ENCODE peak calls at places on chromosomes 11 and 22, in five cellular contexts. K is A549, L is esophagus muscularis mucosa, D is stomach, Z is suprapubic skin. A is an unnamed sample.

GRCh38 chr11:112016088-112016764 is 9.0 kb upstream of the DLAT start:
- DNase-seq in K (no peak), L (no peak), D (no peak), Z (no peak), A (no peak)

GRCh38 chr11:18721576-18722292 is 4.3 kb downstream of the IGSF22 start:
- DNase-seq in K (peak), Z (no peak), D (peak), L (peak), A (no peak)

GRCh38 chr22:41512421-41513194 is 31.7 kb downstream of the POLR3H start:
- DNase-seq in D (no peak), K (peak), Z (no peak), L (no peak), A (no peak)

GRCh38 chr22:22098457-22099193 is 116.0 kb upstream of the TOP3B start:
- DNase-seq in Z (no peak), D (no peak), L (peak), K (no peak), A (no peak)

GRCh38 chr11:17463795-17464194 is 12.8 kb downstream of the ABCC8 start:
- DNase-seq in L (no peak), D (no peak), K (no peak), Z (no peak), A (no peak)

GRCh38 chr22:21761086-21761485 is 25.5 kb upstream of the YPEL1 start:
- DNase-seq in Z (no peak), K (no peak), D (no peak), L (no peak), A (no peak)

GRCh38 chr11:63763506-63764200 is 4.9 kb downstream of the ZFTA start:
- DNase-seq in Z (no peak), L (no peak), D (no peak), K (no peak), A (peak)

GRCh38 chr11:126476977-126477376 is 121.5 kb downstream of the ST3GAL4 start:
- DNase-seq in D (no peak), K (no peak), L (no peak), Z (no peak), A (no peak)

GRCh38 chr11:116168459-116168787 is 604.4 kb downstream of the BUD13 start:
- DNase-seq in L (peak), D (no peak), Z (no peak), K (no peak), A (no peak)

GRCh38 chr11:100404907-100405306 is 282.2 kb upstream of the ARHGAP42 start:
- DNase-seq in K (no peak), Z (no peak), D (no peak), L (no peak), A (no peak)

GRCh38 chr11:130499828-130500227 is 51.4 kb downstream of the ADAMTS15 start:
- DNase-seq in Z (no peak), K (no peak), D (no peak), L (no peak), A (no peak)

GRCh38 chr11:65330544-65330943 is 3.1 kb upstream of the DPF2 start:
- DNase-seq in D (no peak), L (no peak), K (no peak), Z (no peak), A (no peak)

GRCh38 chr11:111631034-111631665 is 28.9 kb downstream of the SIK2 start:
- DNase-seq in D (no peak), K (no peak), L (no peak), Z (no peak), A (no peak)

GRCh38 chr11:15446929-15447328 is 332.2 kb downstream of the INSC start:
- DNase-seq in L (no peak), K (no peak), D (no peak), Z (no peak), A (no peak)
- TF ChIP-seq EP300 in L (no peak), K (no peak), D (no peak), Z (no peak), A (no peak)

DNA sequence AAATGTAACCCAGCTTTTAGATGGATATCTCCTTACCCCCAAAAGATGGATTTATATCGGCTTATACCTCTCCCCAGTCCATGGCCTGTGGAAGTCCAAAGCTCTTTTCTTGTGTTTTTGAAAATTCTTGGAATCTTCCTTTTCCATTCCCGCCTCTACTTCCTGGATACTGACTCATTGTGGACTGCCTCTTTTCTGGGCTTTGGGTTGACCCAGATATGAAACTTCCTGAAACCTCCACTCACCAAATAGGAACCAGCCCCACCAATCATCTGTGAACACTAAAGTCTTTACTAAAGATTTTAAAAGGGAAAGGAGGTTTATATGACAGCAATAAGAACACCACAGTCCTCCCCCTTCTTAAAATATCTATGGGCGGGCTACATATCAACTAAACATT is 163.4 kb upstream of the SYN3 start:
- DNase-seq in K (no peak), D (no peak), L (no peak), Z (no peak), A (no peak)
- H3K4me3 ChIP-seq in K (no peak), D (no peak), L (peak), Z (peak), A (no peak)

DNA sequence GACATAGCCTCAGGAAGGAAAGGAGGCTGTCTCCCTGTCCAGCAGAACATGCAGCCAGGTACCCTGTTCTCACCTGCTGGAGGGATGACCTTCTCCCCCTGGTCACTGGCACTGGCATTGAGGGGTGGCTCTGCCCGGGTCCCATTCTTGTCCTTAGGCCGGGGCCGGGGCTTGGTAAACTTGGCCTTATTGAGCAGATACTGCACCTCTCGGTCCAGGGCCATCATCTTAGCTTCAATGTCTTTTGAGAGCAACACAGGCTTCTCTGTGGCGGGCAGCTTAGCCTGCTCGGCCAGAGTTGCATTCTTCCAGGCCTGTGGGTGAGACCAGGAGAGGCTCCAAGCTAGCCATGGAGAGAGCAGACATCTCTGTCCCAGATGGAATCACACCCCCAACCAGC is 10.5 kb downstream of the HYOU1 start:
- DNase-seq in D (no peak), Z (no peak), L (no peak), K (no peak), A (no peak)
- TF ChIP-seq POLR2A in D (no peak), Z (no peak), L (no peak), K (no peak), A (no peak)

GRCh38 chr11:12224537-12224893 is 114.1 kb downstream of the MICAL2 start:
- DNase-seq in K (no peak), D (peak), L (peak), Z (peak), A (peak)
- TF ChIP-seq EP300 in K (no peak), D (no peak), L (no peak), Z (no peak), A (no peak)

GRCh38 chr11:13668957-13669521 is 571 bp downstream of the FAR1 start:
- DNase-seq in Z (peak), L (no peak), D (peak), K (peak), A (peak)

GRCh38 chr11:13668102-13668956 is at the start of gene FAR1:
- DNase-seq in D (peak), L (peak), K (peak), Z (peak), A (peak)

GRCh38 chr11:13667795-13668101 is 720 bp upstream of the FAR1 start:
- DNase-seq in L (no peak), K (no peak), D (no peak), Z (no peak), A (no peak)

GRCh38 chr11:13667245-13667644 is 1.2 kb upstream of the FAR1 start:
- DNase-seq in L (no peak), K (no peak), D (no peak), Z (no peak), A (no peak)

GRCh38 chr11:13669544-13670488 is 1.3 kb downstream of the FAR1 start:
- DNase-seq in Z (no peak), K (no peak), L (no peak), D (no peak), A (no peak)
- H3K4me3 ChIP-seq in Z (peak), K (peak), L (peak), D (peak), A (peak)

GRCh38 chr11:2096919-2097301 is 42.3 kb downstream of the IGF2 start:
- DNase-seq in Z (peak), D (no peak), K (no peak), L (no peak), A (peak)

GRCh38 chr11:2095198-2095520 is 44.0 kb downstream of the IGF2 start:
- DNase-seq in D (no peak), L (no peak), Z (peak), K (no peak), A (peak)

GRCh38 chr11:2095542-2095941 is 43.6 kb downstream of the IGF2 start:
- DNase-seq in L (no peak), Z (peak), K (no peak), D (no peak), A (peak)

GRCh38 chr11:2097356-2097997 is 41.7 kb downstream of the IGF2 start:
- DNase-seq in Z (peak), L (no peak), K (no peak), D (peak), A (peak)

DNA sequence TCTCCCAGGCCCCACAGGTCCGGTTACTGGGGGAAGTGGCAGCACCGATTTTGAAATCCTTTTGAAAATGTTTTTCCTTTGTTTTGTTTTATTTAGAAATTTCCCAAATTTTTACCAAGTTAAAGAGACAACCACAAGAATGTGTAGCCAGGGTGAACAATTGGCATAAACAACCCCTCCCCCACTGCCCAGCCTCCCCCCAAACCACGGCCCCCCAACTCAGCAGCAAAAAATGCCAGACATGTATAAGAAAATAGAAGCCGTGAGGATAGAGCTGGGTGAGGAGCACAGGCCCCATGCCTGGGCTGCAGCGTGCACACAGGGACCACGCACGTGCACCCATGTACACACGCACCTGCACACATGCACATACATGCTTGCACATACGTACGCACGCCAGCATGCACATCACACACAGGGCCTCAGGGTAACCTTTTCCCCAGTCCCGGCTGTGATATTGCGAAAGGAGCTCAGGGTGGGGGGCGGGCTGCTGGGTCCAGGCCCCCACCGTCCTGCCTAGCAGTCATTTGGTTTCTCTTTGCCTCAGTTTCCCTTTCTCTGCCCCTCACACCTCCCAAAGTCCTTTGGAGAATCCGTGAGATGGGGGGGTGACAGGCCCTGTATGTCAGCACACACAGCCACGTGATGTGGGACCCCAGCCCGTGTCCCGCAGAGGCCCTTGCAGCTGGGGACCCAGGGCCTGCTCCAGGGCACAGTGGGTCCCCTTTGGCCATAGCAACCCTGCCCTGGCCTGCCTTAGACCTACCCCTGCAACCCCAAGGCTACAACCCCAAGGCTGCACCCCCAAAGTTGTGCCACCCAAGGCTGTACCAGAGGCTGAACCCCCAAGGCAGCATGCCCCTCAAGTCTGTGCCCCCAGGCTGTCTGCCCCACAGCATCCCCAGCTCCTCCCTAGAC is 42.9 kb downstream of the IGF2 start:
- DNase-seq in Z (peak), L (no peak), D (no peak), K (no peak), A (peak)
- TF ChIP-seq POLR2A in Z (no peak), L (no peak), D (no peak), K (no peak), A (no peak)

GRCh38 chr11:68146010-68146540 is 24.9 kb upstream of the CHKA start:
- DNase-seq in K (peak), D (peak), L (no peak), Z (peak), A (peak)
- TF ChIP-seq EP300 in K (no peak), D (no peak), L (no peak), Z (no peak), A (no peak)

GRCh38 chr11:102447193-102447592 is 5.4 kb downstream of the TMEM123 start:
- DNase-seq in Z (no peak), D (no peak), K (no peak), L (no peak), A (no peak)

GRCh38 chr11:102449651-102450570 is 2.7 kb downstream of the TMEM123 start:
- DNase-seq in L (no peak), K (no peak), D (no peak), Z (no peak), A (no peak)

GRCh38 chr11:102448869-102449224 is 3.7 kb downstream of the TMEM123 start:
- DNase-seq in K (no peak), D (no peak), Z (no peak), L (no peak), A (no peak)

GRCh38 chr11:102446606-102447005 is 6.0 kb downstream of the TMEM123 start:
- DNase-seq in L (no peak), K (peak), D (no peak), Z (no peak), A (no peak)

GRCh38 chr11:102447941-102448868 is 4.4 kb downstream of the TMEM123 start:
- DNase-seq in K (no peak), D (no peak), Z (no peak), L (no peak), A (no peak)
- H3K4me3 ChIP-seq in K (no peak), D (no peak), Z (no peak), L (no peak), A (no peak)

DNA sequence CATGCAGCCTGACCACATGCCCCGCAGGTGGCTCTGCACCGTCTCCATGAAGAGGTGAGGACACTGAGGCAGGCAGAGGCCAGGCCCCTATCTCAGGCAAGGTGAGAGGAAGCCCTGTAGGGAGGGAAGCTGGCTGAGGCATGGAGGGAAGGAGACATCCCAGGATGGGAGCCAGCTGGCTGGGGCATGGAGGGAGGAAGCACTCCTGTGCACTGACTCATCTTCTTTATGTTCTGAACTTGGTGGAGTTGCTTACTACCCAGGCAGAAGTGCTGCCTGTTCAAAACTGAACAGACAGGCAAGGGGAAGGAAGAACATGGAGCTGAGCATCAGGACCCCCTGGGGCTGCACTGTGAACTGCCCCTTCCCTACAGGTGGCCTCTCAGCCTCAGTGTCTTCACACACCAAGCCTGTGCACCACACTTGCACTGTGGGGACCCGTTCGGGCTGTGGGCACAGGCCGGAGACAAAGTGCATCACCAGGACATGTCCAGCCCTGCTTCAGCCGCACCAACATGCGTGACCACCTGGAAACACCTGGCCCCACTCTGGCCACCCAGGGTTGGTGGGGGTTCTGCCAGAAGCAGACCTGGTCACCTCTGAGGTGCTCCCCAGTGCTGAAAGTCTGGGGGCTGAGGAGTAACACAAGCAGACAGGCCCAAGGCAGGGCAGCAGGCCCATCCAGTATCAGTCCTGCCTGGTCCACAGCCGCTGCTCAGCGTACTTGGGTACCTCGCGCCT is 55.5 kb downstream of the DGCR2 start:
- DNase-seq in L (no peak), D (no peak), Z (no peak), K (no peak), A (peak)
- TF ChIP-seq POLR2A in L (no peak), D (no peak), Z (no peak), K (no peak), A (no peak)

GRCh38 chr11:2899080-2899783 is 13.7 kb upstream of the CDKN1C start:
- DNase-seq in D (no peak), K (no peak), L (no peak), Z (no peak), A (peak)

GRCh38 chr11:2896047-2896446 is 10.5 kb upstream of the CDKN1C start:
- DNase-seq in Z (no peak), L (no peak), D (no peak), K (no peak), A (no peak)

GRCh38 chr11:2897048-2897447 is 11.5 kb upstream of the CDKN1C start:
- DNase-seq in K (no peak), L (no peak), Z (no peak), D (no peak), A (no peak)

GRCh38 chr11:2901196-2901796 is 15.7 kb upstream of the CDKN1C start:
- DNase-seq in D (no peak), K (no peak), L (no peak), Z (no peak), A (no peak)

DNA sequence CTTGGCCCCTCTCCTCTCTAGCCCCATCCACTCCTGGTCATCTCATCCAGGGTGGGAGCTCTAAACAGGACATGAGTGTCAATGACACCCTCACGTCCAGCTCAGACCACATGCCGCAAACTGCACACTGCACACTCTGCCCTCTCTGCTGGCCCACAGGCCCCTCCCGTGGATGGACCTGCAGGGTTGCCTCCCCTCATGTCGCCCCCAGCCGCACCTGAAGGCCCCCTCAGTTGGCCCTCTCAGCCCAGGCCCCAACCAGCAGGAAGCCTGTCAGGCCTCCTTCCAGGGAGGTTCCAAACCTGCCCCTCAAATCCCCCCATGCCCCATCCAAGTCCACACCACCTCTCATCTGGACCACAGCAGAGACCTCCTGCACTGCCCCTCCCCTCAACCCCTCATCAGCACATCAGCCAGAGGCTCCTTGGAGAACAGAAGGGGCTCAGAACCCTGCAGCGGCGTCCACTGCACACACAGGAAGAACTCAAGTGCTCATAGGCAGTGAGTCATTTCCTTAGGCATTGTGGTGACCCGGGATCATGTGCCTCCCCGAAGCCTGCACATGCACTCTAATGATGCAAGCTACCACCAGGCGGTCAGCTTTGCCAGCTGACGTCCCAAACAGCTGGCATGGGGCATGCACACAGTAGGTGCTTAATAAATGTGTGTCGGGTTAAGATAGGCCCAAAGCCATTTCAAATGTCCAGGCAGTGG is 12.9 kb upstream of the CDKN1C start:
- DNase-seq in L (peak), K (peak), D (peak), Z (no peak), A (peak)
- TF ChIP-seq EP300 in L (no peak), K (no peak), D (no peak), Z (no peak), A (no peak)

A was measured in sigmoid colon.